ENCODE peak calls at places on chromosomes 2 and 18, in five cellular contexts. One of them, this sample, is unnamed.
A peak's percentile ranks its signal among the peaks of the same experiment; 100 is the strongest.

GRCh38 chr2:238433941-238434845 is 7.5 kb downstream of the ASB1 start:
- DNase-seq in Jurkat, Clone E6-1: no peak
- DNase-seq in activated naive CD4-positive, alpha-beta T cell treated with anti-CD3 and anti-CD28 coated beads for 36 hours: no peak
- DNase-seq in effector CD4-positive, alpha-beta T cell: no peak
- DNase-seq in PC-9: no peak
- DNase-seq in this sample: no peak

GRCh38 chr18:23844991-23845680 is 155.9 kb downstream of the LAMA3 start:
- DNase-seq in activated naive CD4-positive, alpha-beta T cell treated with anti-CD3 and anti-CD28 coated beads for 36 hours: no peak
- DNase-seq in PC-9: no peak
- DNase-seq in Jurkat, Clone E6-1: no peak
- DNase-seq in effector CD4-positive, alpha-beta T cell: no peak
- DNase-seq in this sample: peak; percentile 17

GRCh38 chr18:79567481-79568147 is 112.0 kb upstream of the CTDP1 start:
- DNase-seq in PC-9: no peak
- DNase-seq in activated naive CD4-positive, alpha-beta T cell treated with anti-CD3 and anti-CD28 coated beads for 36 hours: no peak
- DNase-seq in Jurkat, Clone E6-1: no peak
- DNase-seq in effector CD4-positive, alpha-beta T cell: no peak
- DNase-seq in this sample: no peak

GRCh38 chr2:189096769-189097447 is 82.7 kb downstream of the COL5A2 start:
- DNase-seq in activated naive CD4-positive, alpha-beta T cell treated with anti-CD3 and anti-CD28 coated beads for 36 hours: no peak
- DNase-seq in PC-9: peak; percentile 62
- DNase-seq in effector CD4-positive, alpha-beta T cell: no peak
- DNase-seq in Jurkat, Clone E6-1: no peak
- DNase-seq in this sample: no peak

GRCh38 chr2:120560330-120560729 is 175.3 kb upstream of the GLI2 start:
- DNase-seq in PC-9: no peak
- DNase-seq in effector CD4-positive, alpha-beta T cell: no peak
- DNase-seq in Jurkat, Clone E6-1: no peak
- DNase-seq in activated naive CD4-positive, alpha-beta T cell treated with anti-CD3 and anti-CD28 coated beads for 36 hours: no peak
- DNase-seq in this sample: no peak

GRCh38 chr2:28993211-28993960 is 12.3 kb downstream of the TOGARAM2 start:
- DNase-seq in Jurkat, Clone E6-1: no peak
- DNase-seq in activated naive CD4-positive, alpha-beta T cell treated with anti-CD3 and anti-CD28 coated beads for 36 hours: no peak
- DNase-seq in PC-9: peak; percentile 66
- DNase-seq in effector CD4-positive, alpha-beta T cell: no peak
- DNase-seq in this sample: peak; percentile 67

GRCh38 chr2:196166876-196167275 is 4.5 kb downstream of the STK17B start:
- DNase-seq in Jurkat, Clone E6-1: peak; percentile 81
- DNase-seq in activated naive CD4-positive, alpha-beta T cell treated with anti-CD3 and anti-CD28 coated beads for 36 hours: no peak
- DNase-seq in effector CD4-positive, alpha-beta T cell: peak; percentile 25
- DNase-seq in PC-9: no peak
- DNase-seq in this sample: no peak

GRCh38 chr2:30233142-30233961 is 2.0 kb downstream of the LBH start:
- DNase-seq in PC-9: no peak
- DNase-seq in activated naive CD4-positive, alpha-beta T cell treated with anti-CD3 and anti-CD28 coated beads for 36 hours: no peak
- DNase-seq in effector CD4-positive, alpha-beta T cell: no peak
- DNase-seq in Jurkat, Clone E6-1: no peak
- DNase-seq in this sample: no peak

GRCh38 chr2:205460217-205460616 is 222.1 kb upstream of the NRP2 start:
- DNase-seq in activated naive CD4-positive, alpha-beta T cell treated with anti-CD3 and anti-CD28 coated beads for 36 hours: no peak
- DNase-seq in Jurkat, Clone E6-1: no peak
- DNase-seq in effector CD4-positive, alpha-beta T cell: no peak
- DNase-seq in PC-9: no peak
- DNase-seq in this sample: no peak

GRCh38 chr2:62801814-62802524 is 96.5 kb downstream of the EHBP1 start:
- DNase-seq in Jurkat, Clone E6-1: peak; percentile 51
- DNase-seq in PC-9: no peak
- DNase-seq in activated naive CD4-positive, alpha-beta T cell treated with anti-CD3 and anti-CD28 coated beads for 36 hours: no peak
- DNase-seq in effector CD4-positive, alpha-beta T cell: no peak
- DNase-seq in this sample: no peak

GRCh38 chr18:46278481-46279465 is 174.6 kb downstream of the HAUS1 start:
- DNase-seq in activated naive CD4-positive, alpha-beta T cell treated with anti-CD3 and anti-CD28 coated beads for 36 hours: no peak
- DNase-seq in PC-9: no peak
- DNase-seq in effector CD4-positive, alpha-beta T cell: no peak
- DNase-seq in Jurkat, Clone E6-1: peak; percentile 7
- DNase-seq in this sample: no peak

GRCh38 chr2:128442053-128442751 is 123.5 kb upstream of the HS6ST1 start:
- DNase-seq in activated naive CD4-positive, alpha-beta T cell treated with anti-CD3 and anti-CD28 coated beads for 36 hours: no peak
- DNase-seq in PC-9: no peak
- DNase-seq in effector CD4-positive, alpha-beta T cell: no peak
- DNase-seq in Jurkat, Clone E6-1: no peak
- DNase-seq in this sample: no peak

GRCh38 chr2:107111623-107112022 is 225.7 kb upstream of the ST6GAL2 start:
- DNase-seq in Jurkat, Clone E6-1: no peak
- DNase-seq in PC-9: no peak
- DNase-seq in effector CD4-positive, alpha-beta T cell: no peak
- DNase-seq in activated naive CD4-positive, alpha-beta T cell treated with anti-CD3 and anti-CD28 coated beads for 36 hours: no peak
- DNase-seq in this sample: no peak

GRCh38 chr2:54523336-54523959 is 67.3 kb downstream of the SPTBN1 start:
- DNase-seq in Jurkat, Clone E6-1: peak; percentile 32
- DNase-seq in effector CD4-positive, alpha-beta T cell: no peak
- DNase-seq in PC-9: no peak
- DNase-seq in activated naive CD4-positive, alpha-beta T cell treated with anti-CD3 and anti-CD28 coated beads for 36 hours: no peak
- DNase-seq in this sample: no peak

GRCh38 chr2:69720404-69720803 is 21.5 kb upstream of the ANXA4 start:
- DNase-seq in activated naive CD4-positive, alpha-beta T cell treated with anti-CD3 and anti-CD28 coated beads for 36 hours: no peak
- DNase-seq in Jurkat, Clone E6-1: no peak
- DNase-seq in effector CD4-positive, alpha-beta T cell: no peak
- DNase-seq in PC-9: no peak
- DNase-seq in this sample: no peak

GRCh38 chr2:206820755-206821154 is 55.3 kb downstream of the FASTKD2 start:
- DNase-seq in activated naive CD4-positive, alpha-beta T cell treated with anti-CD3 and anti-CD28 coated beads for 36 hours: no peak
- DNase-seq in PC-9: no peak
- DNase-seq in Jurkat, Clone E6-1: no peak
- DNase-seq in effector CD4-positive, alpha-beta T cell: no peak
- DNase-seq in this sample: no peak

GRCh38 chr2:78020500-78020899 is 498.3 kb upstream of the LRRTM4 start:
- DNase-seq in effector CD4-positive, alpha-beta T cell: no peak
- DNase-seq in Jurkat, Clone E6-1: no peak
- DNase-seq in PC-9: no peak
- DNase-seq in activated naive CD4-positive, alpha-beta T cell treated with anti-CD3 and anti-CD28 coated beads for 36 hours: no peak
- DNase-seq in this sample: no peak

GRCh38 chr2:176136375-176137248 is 7.1 kb downstream of the HOXD8 start:
- DNase-seq in activated naive CD4-positive, alpha-beta T cell treated with anti-CD3 and anti-CD28 coated beads for 36 hours: no peak
- DNase-seq in Jurkat, Clone E6-1: no peak
- DNase-seq in PC-9: no peak
- DNase-seq in effector CD4-positive, alpha-beta T cell: no peak
- DNase-seq in this sample: no peak

GRCh38 chr2:22673501-22673900 is 711.5 kb upstream of the KLHL29 start:
- DNase-seq in PC-9: no peak
- DNase-seq in Jurkat, Clone E6-1: peak; percentile 10
- DNase-seq in activated naive CD4-positive, alpha-beta T cell treated with anti-CD3 and anti-CD28 coated beads for 36 hours: no peak
- DNase-seq in effector CD4-positive, alpha-beta T cell: no peak
- DNase-seq in this sample: no peak

GRCh38 chr18:57466307-57466706 is 31.1 kb downstream of the ONECUT2 start:
- DNase-seq in activated naive CD4-positive, alpha-beta T cell treated with anti-CD3 and anti-CD28 coated beads for 36 hours: no peak
- DNase-seq in Jurkat, Clone E6-1: no peak
- DNase-seq in PC-9: no peak
- DNase-seq in effector CD4-positive, alpha-beta T cell: no peak
- DNase-seq in this sample: no peak

This sample was measured in thyroid gland.